ENCODE peak calls at places on chromosome 6, in four cellular contexts. One of them, this sample, is unnamed. For H3K9me3, the result is how much of the 10 kb centered on the place peaks cover.

GRCh38 chr6:126180585-126180984 is 159.3 kb upstream of the CENPW start:
- DNase-seq in psoas muscle: no peak
- DNase-seq in suprapubic skin: no peak
- DNase-seq in gastrocnemius medialis: peak
- DNase-seq in this sample: no peak

GRCh38 chr6:138480279-138480949 is 18.9 kb downstream of the NHSL1 start:
- DNase-seq in gastrocnemius medialis: no peak
- DNase-seq in psoas muscle: no peak
- DNase-seq in suprapubic skin: no peak
- DNase-seq in this sample: no peak

GRCh38 chr6:18141805-18142590 is 12.9 kb downstream of the TPMT start:
- DNase-seq in gastrocnemius medialis: no peak
- DNase-seq in suprapubic skin: no peak
- DNase-seq in psoas muscle: no peak
- DNase-seq in this sample: no peak

GRCh38 chr6:131995924-131996323 is 44.8 kb upstream of the CCN2 start:
- DNase-seq in gastrocnemius medialis: no peak
- DNase-seq in suprapubic skin: no peak
- DNase-seq in psoas muscle: no peak
- DNase-seq in this sample: no peak

GRCh38 chr6:113095836-113096235 is 748.7 kb downstream of the RFPL4B start:
- DNase-seq in psoas muscle: no peak
- DNase-seq in suprapubic skin: no peak
- DNase-seq in gastrocnemius medialis: no peak
- DNase-seq in this sample: no peak

GRCh38 chr6:5287205-5287965 is 26.1 kb downstream of the FARS2 start:
- DNase-seq in gastrocnemius medialis: no peak
- DNase-seq in psoas muscle: no peak
- DNase-seq in suprapubic skin: no peak
- DNase-seq in this sample: no peak

GRCh38 chr6:16849280-16850210 is 88.3 kb upstream of the ATXN1 start:
- DNase-seq in suprapubic skin: no peak
- DNase-seq in psoas muscle: no peak
- DNase-seq in gastrocnemius medialis: peak
- DNase-seq in this sample: no peak

GRCh38 chr6:5401845-5402738 is 140.8 kb downstream of the FARS2 start:
- DNase-seq in gastrocnemius medialis: no peak
- DNase-seq in suprapubic skin: no peak
- DNase-seq in psoas muscle: no peak
- DNase-seq in this sample: no peak

GRCh38 chr6:77151241-77151640 is 312.1 kb downstream of the HTR1B start:
- DNase-seq in gastrocnemius medialis: no peak
- DNase-seq in suprapubic skin: no peak
- DNase-seq in psoas muscle: no peak
- DNase-seq in this sample: no peak

GRCh38 chr6:122833229-122833556 is 44.1 kb downstream of the SMPDL3A start:
- DNase-seq in suprapubic skin: no peak
- DNase-seq in psoas muscle: no peak
- DNase-seq in gastrocnemius medialis: no peak
- DNase-seq in this sample: no peak

GRCh38 chr6:16239090-16239797 is 857 bp downstream of the GMPR start:
- DNase-seq in suprapubic skin: peak
- DNase-seq in psoas muscle: peak
- DNase-seq in gastrocnemius medialis: peak
- DNase-seq in this sample: no peak

GRCh38 chr6:169800116-169800667 is 48.8 kb downstream of the ERMARD start:
- DNase-seq in psoas muscle: no peak
- DNase-seq in suprapubic skin: peak
- DNase-seq in gastrocnemius medialis: no peak
- DNase-seq in this sample: peak

GRCh38 chr6:104014560-104014959 is 845.2 kb downstream of the HACE1 start:
- DNase-seq in suprapubic skin: no peak
- DNase-seq in psoas muscle: no peak
- DNase-seq in gastrocnemius medialis: no peak
- DNase-seq in this sample: no peak

GRCh38 chr6:143912671-143913070 is 48.4 kb downstream of the ZC2HC1B start:
- DNase-seq in psoas muscle: no peak
- DNase-seq in gastrocnemius medialis: no peak
- DNase-seq in suprapubic skin: no peak
- DNase-seq in this sample: no peak

DNA sequence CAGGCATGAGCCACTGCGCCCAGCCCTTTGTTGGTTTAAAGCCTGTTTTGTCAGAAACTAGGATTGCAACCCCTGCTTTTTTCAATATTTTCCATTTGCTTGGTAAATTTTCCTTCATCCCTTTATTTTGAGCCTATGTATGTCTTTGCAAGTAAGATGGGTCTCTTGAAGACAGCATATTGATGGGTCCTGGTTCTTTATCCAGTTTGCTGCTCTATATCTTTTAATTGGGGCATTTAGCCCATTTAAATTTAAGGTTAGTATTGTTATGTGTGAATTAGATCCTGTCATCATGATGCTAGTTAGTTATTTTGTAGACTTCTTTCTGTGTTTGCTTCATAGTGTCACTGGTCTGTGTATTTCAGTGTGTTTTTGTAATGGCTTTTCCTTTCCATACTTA is 46.8 kb downstream of the ZC2HC1B start:
- DNase-seq in suprapubic skin: no peak
- DNase-seq in psoas muscle: no peak
- DNase-seq in gastrocnemius medialis: no peak
- DNase-seq in this sample: no peak
- H3K9me3 ChIP-seq in suprapubic skin: under half
- H3K9me3 ChIP-seq in psoas muscle: under half
- H3K9me3 ChIP-seq in gastrocnemius medialis: under half
- H3K9me3 ChIP-seq in this sample: under half

GRCh38 chr6:144384427-144384826 is 99.3 kb downstream of the UTRN start:
- DNase-seq in gastrocnemius medialis: no peak
- DNase-seq in psoas muscle: no peak
- DNase-seq in suprapubic skin: no peak
- DNase-seq in this sample: no peak

GRCh38 chr6:144378437-144378836 is 93.3 kb downstream of the UTRN start:
- DNase-seq in suprapubic skin: no peak
- DNase-seq in gastrocnemius medialis: no peak
- DNase-seq in psoas muscle: no peak
- DNase-seq in this sample: no peak

GRCh38 chr6:144379356-144379755 is 94.2 kb downstream of the UTRN start:
- DNase-seq in gastrocnemius medialis: no peak
- DNase-seq in suprapubic skin: no peak
- DNase-seq in psoas muscle: no peak
- DNase-seq in this sample: no peak

GRCh38 chr6:144377586-144377985 is 92.5 kb downstream of the UTRN start:
- DNase-seq in suprapubic skin: no peak
- DNase-seq in psoas muscle: no peak
- DNase-seq in gastrocnemius medialis: no peak
- DNase-seq in this sample: no peak

DNA sequence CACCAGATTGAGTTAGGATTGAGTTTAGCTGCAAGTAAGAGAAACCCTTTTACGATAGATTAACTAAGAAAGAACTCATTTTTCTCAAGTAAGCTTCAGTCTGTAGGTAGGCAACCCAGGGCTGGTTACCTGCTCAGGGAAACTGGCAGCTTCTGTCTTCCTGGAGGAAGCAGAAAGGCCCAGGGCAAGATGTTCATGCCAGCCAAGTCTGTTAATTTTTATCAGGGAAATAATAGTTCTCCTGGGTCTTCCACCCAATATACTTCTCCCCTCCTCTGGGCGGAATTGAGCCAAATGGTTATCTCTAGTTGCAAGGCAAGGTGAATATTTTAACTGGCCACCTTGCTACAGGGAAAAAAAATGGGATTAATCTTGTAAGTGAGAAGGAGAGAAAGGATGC is 98.2 kb downstream of the UTRN start:
- DNase-seq in suprapubic skin: no peak
- DNase-seq in gastrocnemius medialis: no peak
- DNase-seq in psoas muscle: no peak
- DNase-seq in this sample: no peak
- TF ChIP-seq CTCF in suprapubic skin: no peak
- TF ChIP-seq CTCF in gastrocnemius medialis: no peak
- TF ChIP-seq CTCF in psoas muscle: no peak
- TF ChIP-seq CTCF in this sample: no peak

GRCh38 chr6:150711584-150712501 is 112.2 kb downstream of the PLEKHG1 start:
- DNase-seq in gastrocnemius medialis: no peak
- DNase-seq in suprapubic skin: no peak
- DNase-seq in psoas muscle: peak
- DNase-seq in this sample: no peak
- H3K4me3 ChIP-seq in gastrocnemius medialis: no peak
- H3K4me3 ChIP-seq in suprapubic skin: no peak
- H3K4me3 ChIP-seq in psoas muscle: no peak
- H3K4me3 ChIP-seq in this sample: no peak

DNA sequence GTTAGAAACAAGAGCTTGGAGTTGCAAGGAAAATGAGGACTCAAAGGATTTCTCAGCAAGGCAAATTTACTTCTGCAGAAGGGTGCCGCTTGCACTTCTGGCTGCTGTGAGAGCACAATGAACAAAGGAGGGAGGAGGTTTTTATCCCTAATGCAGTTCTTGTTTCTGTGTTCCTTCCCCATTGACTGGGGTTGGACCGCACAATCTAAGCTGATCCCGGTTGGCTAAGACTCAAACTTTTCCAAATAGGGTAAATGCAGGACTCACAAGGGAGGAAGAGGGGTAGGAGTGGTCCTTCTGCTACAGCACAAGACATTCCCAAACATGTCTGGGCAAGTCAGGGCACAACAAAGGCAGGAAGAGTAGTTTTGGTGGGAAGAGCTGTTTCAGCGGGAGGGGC is 249.6 kb upstream of the MOCS1 start:
- DNase-seq in gastrocnemius medialis: no peak
- DNase-seq in suprapubic skin: no peak
- DNase-seq in psoas muscle: no peak
- DNase-seq in this sample: no peak
- H3K9me3 ChIP-seq in gastrocnemius medialis: under half
- H3K9me3 ChIP-seq in suprapubic skin: under half
- H3K9me3 ChIP-seq in psoas muscle: under half
- H3K9me3 ChIP-seq in this sample: under half

DNA sequence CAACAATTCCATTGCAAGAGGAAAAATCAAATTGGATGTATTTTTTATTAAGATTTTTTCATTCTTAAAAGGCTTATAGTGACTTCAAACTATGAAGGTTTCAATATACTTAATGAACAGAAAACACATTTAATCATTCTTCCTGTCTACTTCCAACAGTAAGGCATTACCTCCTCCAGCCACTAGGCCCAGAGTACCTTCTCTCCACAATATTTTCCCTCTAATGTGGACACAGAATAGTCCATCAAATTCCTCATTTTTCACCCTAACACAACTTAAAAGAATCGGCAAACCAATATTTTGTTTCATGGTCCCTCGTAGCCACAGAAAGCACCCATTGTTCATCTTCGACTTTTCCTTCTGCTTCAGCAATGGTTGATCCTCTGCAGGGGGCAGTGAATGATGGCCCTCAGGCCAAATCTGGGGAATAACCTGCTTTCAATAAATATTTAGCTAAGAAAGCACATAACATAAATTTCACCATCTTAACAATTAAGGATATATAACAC is 335.4 kb upstream of the ID4 start:
- DNase-seq in psoas muscle: no peak
- DNase-seq in gastrocnemius medialis: no peak
- DNase-seq in suprapubic skin: no peak
- DNase-seq in this sample: no peak
- TF ChIP-seq CTCF in psoas muscle: no peak
- TF ChIP-seq CTCF in gastrocnemius medialis: no peak
- TF ChIP-seq CTCF in suprapubic skin: no peak
- TF ChIP-seq CTCF in this sample: no peak